ENCODE peak calls at places on chromosomes 6 and 20, in nine cellular contexts. G, P, N, O, R, L, U, B and M are unnamed samples.

GRCh38 chr6:88945596-88945995 is 17.8 kb downstream of the RNGTT start:
- DNase-seq in G (no peak), P (no peak), N (no peak), O (no peak), R (no peak), L (no peak), U (no peak), B (no peak), M (no peak)

GRCh38 chr6:122995930-122996796 is at the start of gene CLVS2:
- DNase-seq in G (no peak), P (no peak), N (peak; percentile 3), O (peak; percentile 26), R (peak; percentile 75), L (peak; percentile 85), U (no peak), B (peak; percentile 89), M (no peak)

GRCh38 chr6:139402935-139403386 is 28.5 kb upstream of the CITED2 start:
- DNase-seq in G (no peak), P (no peak), N (peak; percentile 100), O (no peak), R (no peak), L (no peak), U (no peak), B (no peak), M (no peak)

GRCh38 chr6:64732888-64733287 is 974.1 kb downstream of the EYS start:
- DNase-seq in G (no peak), P (no peak), N (no peak), O (no peak), R (no peak), L (peak; percentile 83), U (no peak), B (peak; percentile 45), M (no peak)

GRCh38 chr6:26556263-26557070 is 18.3 kb downstream of the HMGN4 start:
- DNase-seq in G (peak; percentile 85), P (peak; percentile 78), N (peak; percentile 91), O (peak; percentile 71), R (no peak), L (peak; percentile 98), U (no peak), B (peak; percentile 89), M (no peak)

GRCh38 chr20:2335096-2335495 is 39.3 kb downstream of the TGM3 start:
- DNase-seq in G (no peak), P (no peak), N (no peak), O (no peak), R (no peak), L (no peak), U (peak; percentile 60), B (no peak), M (no peak)

GRCh38 chr6:422423-423061 is 31.0 kb downstream of the IRF4 start:
- DNase-seq in G (peak; percentile 88), P (peak; percentile 76), N (peak; percentile 92), O (no peak), R (no peak), L (peak; percentile 23), U (no peak), B (no peak), M (no peak)

GRCh38 chr6:45923831-45924391 is 91.7 kb downstream of the CLIC5 start:
- DNase-seq in G (peak; percentile 53), P (peak; percentile 83), N (peak; percentile 54), O (no peak), R (no peak), L (no peak), U (no peak), B (no peak), M (no peak)

GRCh38 chr6:34924831-34925613 is 36.0 kb downstream of the ANKS1A start:
- DNase-seq in G (no peak), P (no peak), N (no peak), O (no peak), R (no peak), L (no peak), U (no peak), B (no peak), M (no peak)

GRCh38 chr6:107333491-107333890 is 125.9 kb downstream of the PDSS2 start:
- DNase-seq in G (no peak), P (no peak), N (no peak), O (no peak), R (no peak), L (no peak), U (no peak), B (no peak), M (no peak)

GRCh38 chr20:36313936-36314335 is 7.8 kb downstream of the DLGAP4 start:
- DNase-seq in G (no peak), P (no peak), N (no peak), O (no peak), R (no peak), L (no peak), U (peak; percentile 65), B (no peak), M (no peak)

GRCh38 chr6:148559848-148560433 is 186.9 kb upstream of the UST start:
- DNase-seq in G (no peak), P (no peak), N (peak; percentile 20), O (peak; percentile 82), R (peak; percentile 94), L (peak; percentile 59), U (peak; percentile 85), B (peak; percentile 82), M (peak; percentile 25)

GRCh38 chr20:34927736-34928135 is 27.9 kb downstream of the GSS start:
- DNase-seq in G (peak; percentile 86), P (peak; percentile 46), N (no peak), O (no peak), R (no peak), L (peak; percentile 60), U (no peak), B (no peak), M (no peak)

GRCh38 chr20:58706150-58706892 is 13.7 kb downstream of the NPEPL1 start:
- DNase-seq in G (no peak), P (no peak), N (no peak), O (peak; percentile 7), R (peak; percentile 67), L (no peak), U (peak; percentile 76), B (no peak), M (no peak)

GRCh38 chr6:114055319-114055718 is 84.4 kb upstream of the HDAC2 start:
- DNase-seq in G (no peak), P (no peak), N (no peak), O (no peak), R (no peak), L (no peak), U (no peak), B (no peak), M (no peak)

DNA sequence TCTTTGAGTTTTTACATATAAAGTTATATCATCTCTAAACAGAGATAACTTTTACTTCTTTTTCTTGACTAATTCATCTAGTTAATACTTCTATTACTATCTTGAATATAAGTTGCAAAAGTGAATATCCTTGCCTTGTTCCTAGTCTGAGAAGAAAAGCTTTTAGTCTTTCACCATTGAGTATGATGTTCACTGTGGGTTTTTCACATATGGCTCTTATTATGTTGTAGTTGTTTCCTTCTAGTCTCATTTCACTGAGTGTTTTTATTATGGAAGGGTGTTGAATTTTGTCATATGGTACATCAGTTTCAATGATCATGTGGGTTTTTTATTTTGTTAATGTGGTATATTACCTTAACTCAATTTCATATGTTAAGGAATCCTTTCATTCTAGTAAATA is 488.3 kb downstream of the COL12A1 start:
- DNase-seq in G (no peak), P (no peak), N (no peak), O (no peak), R (no peak), L (no peak), U (no peak), B (no peak), M (no peak)
- H3K4me1 ChIP-seq in G (no peaks in the 10 kb centered on the region), P (no peaks in the 10 kb centered on the region), N (no peaks in the 10 kb centered on the region), O (no peaks in the 10 kb centered on the region), R (no peaks in the 10 kb centered on the region), L (no peaks in the 10 kb centered on the region), U (no peaks in the 10 kb centered on the region), B (no peaks in the 10 kb centered on the region), M (no peaks in the 10 kb centered on the region)

GRCh38 chr6:25038300-25038699 is 102.5 kb upstream of the RIPOR2 start:
- DNase-seq in G (no peak), P (no peak), N (no peak), O (no peak), R (no peak), L (no peak), U (no peak), B (no peak), M (no peak)
- H3K4me1 ChIP-seq in G (no peaks in the 10 kb centered on the region), P (no peaks in the 10 kb centered on the region), N (peaks cover 10% of the 10 kb centered on the region), O (no peaks in the 10 kb centered on the region), R (peaks cover 52% of the 10 kb centered on the region), L (peaks cover 2% of the 10 kb centered on the region), U (no peaks in the 10 kb centered on the region), B (peaks cover 4% of the 10 kb centered on the region), M (peaks cover 46% of the 10 kb centered on the region)

GRCh38 chr6:53822355-53823115 is 27.7 kb downstream of the LRRC1 start:
- DNase-seq in G (no peak), P (no peak), N (no peak), O (no peak), R (no peak), L (no peak), U (no peak), B (no peak), M (no peak)

GRCh38 chr6:53827485-53827884 is 32.7 kb downstream of the LRRC1 start:
- DNase-seq in G (no peak), P (no peak), N (no peak), O (no peak), R (no peak), L (no peak), U (no peak), B (no peak), M (no peak)

GRCh38 chr6:53824714-53825113 is 29.9 kb downstream of the LRRC1 start:
- DNase-seq in G (no peak), P (no peak), N (no peak), O (no peak), R (no peak), L (no peak), U (no peak), B (no peak), M (no peak)

GRCh38 chr6:53828215-53828614 is 33.4 kb downstream of the LRRC1 start:
- DNase-seq in G (no peak), P (no peak), N (no peak), O (no peak), R (no peak), L (no peak), U (no peak), B (no peak), M (no peak)

DNA sequence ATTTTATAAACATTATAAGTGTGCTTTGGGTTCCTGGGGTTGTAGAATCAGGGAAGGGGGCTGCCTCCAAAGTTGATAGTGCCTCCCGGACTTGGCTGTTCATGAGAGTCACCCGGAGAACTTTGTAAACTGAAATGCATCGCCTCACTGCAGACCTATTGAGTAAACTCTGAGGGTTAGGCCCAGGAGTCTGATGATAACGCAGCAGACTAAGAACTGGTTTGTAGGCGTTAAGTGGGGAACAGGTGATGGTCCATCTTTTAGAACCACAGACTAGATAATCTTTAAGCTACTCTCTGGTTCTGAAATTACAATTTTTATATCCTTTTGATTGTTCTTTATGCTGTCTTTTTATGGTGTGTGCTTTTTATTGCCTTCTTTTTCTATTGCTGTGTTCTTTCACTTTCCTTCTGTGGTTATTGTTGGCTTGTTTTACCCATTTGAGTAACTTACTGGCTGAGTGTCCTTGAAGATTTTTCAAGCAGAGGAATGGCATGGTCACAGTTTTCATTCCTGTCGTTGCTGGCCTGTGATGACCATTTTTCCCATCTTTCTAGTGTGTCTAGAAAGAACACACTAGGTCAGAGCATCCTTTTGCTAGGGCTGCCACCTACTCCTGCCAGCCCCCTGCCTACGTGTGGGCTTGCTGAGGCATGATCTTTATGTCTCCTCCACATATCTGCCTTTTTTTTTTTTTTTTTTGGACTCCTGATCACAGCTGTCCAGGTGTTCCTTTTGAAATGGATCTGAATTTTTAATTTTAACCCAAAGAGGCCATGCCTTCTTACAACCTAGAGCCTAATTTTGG is 30.9 kb downstream of the LRRC1 start:
- DNase-seq in G (no peak), P (no peak), N (no peak), O (no peak), R (no peak), L (no peak), U (no peak), B (no peak), M (no peak)
- H3K4me1 ChIP-seq in G (peaks cover 18% of the 10 kb centered on the region), P (peaks cover 45% of the 10 kb centered on the region), N (no peaks in the 10 kb centered on the region), O (no peaks in the 10 kb centered on the region), R (no peaks in the 10 kb centered on the region), L (peaks cover 4% of the 10 kb centered on the region), U (peaks cover 41% of the 10 kb centered on the region), B (peaks cover 25% of the 10 kb centered on the region), M (no peaks in the 10 kb centered on the region)

GRCh38 chr20:17676378-17676759 is 5.7 kb downstream of the RRBP1 start:
- DNase-seq in G (no peak), P (no peak), N (no peak), O (no peak), R (no peak), L (no peak), U (no peak), B (no peak), M (no peak)
- H3K4me1 ChIP-seq in G (peaks cover 21% of the 10 kb centered on the region), P (peaks cover 6% of the 10 kb centered on the region), N (peaks cover 18% of the 10 kb centered on the region), O (no peaks in the 10 kb centered on the region), R (peaks cover 78% of the 10 kb centered on the region), L (peaks cover 10% of the 10 kb centered on the region), U (peaks cover 39% of the 10 kb centered on the region), B (peaks cover 20% of the 10 kb centered on the region), M (peaks cover 8% of the 10 kb centered on the region)